ENCODE peak calls at places on chromosomes 1 and 21, in seven cellular contexts. E is BJ, I is Panc1, V is left ventricle myocardium inferior, T is PC-3, L is colonic mucosa, B is K562. M is an unnamed sample. For H3K36me3, the result is how much of the 10 kb centered on the place peaks cover.

GRCh38 chr1:89407355-89407754 is 43.5 kb downstream of the GBP6 start:
- DNase-seq in E (peak), I (no peak), V (no peak), T (no peak), L (no peak), B (no peak), M (no peak)

GRCh38 chr21:36004441-36004840 is 55.9 kb downstream of the SETD4 start:
- DNase-seq in E (no peak), I (no peak), V (no peak), T (peak), L (no peak), B (peak), M (no peak)

GRCh38 chr1:234214911-234215892 is 158.1 kb upstream of the COA6 start:
- DNase-seq in E (no peak), I (no peak), V (no peak), T (no peak), L (peak), B (no peak), M (peak)

GRCh38 chr1:78833491-78833890 is 173.0 kb downstream of the ADGRL4 start:
- DNase-seq in E (peak), I (peak), V (no peak), T (peak), L (no peak), B (no peak), M (no peak)

GRCh38 chr1:240145120-240145519 is 53.4 kb downstream of the FMN2 start:
- DNase-seq in E (no peak), I (no peak), V (no peak), T (no peak), L (no peak), B (no peak), M (no peak)

GRCh38 chr1:53934170-53934765 is 11.2 kb downstream of the IFT25 start:
- DNase-seq in E (no peak), I (no peak), V (no peak), T (no peak), L (no peak), B (no peak), M (no peak)

GRCh38 chr21:38574895-38575294 is 76.6 kb upstream of the ERG start:
- DNase-seq in E (no peak), I (no peak), V (no peak), T (no peak), L (no peak), B (no peak), M (no peak)

GRCh38 chr1:2585318-2586092 is 1.1 kb upstream of the PRXL2B start:
- DNase-seq in E (no peak), I (no peak), V (peak), T (peak), L (peak), B (peak), M (peak)

GRCh38 chr21:42174173-42174572 is 44.8 kb upstream of the ABCG1 start:
- DNase-seq in E (no peak), I (no peak), V (no peak), T (no peak), L (no peak), B (peak), M (no peak)

GRCh38 chr1:10249808-10250457 is 39.6 kb downstream of the KIF1B start:
- DNase-seq in E (no peak), I (no peak), V (no peak), T (no peak), L (no peak), B (no peak), M (no peak)
- TF ChIP-seq CTCF in E (no peak), I (no peak), V (no peak), T (no peak), L (no peak), B (no peak), M (no peak)

DNA sequence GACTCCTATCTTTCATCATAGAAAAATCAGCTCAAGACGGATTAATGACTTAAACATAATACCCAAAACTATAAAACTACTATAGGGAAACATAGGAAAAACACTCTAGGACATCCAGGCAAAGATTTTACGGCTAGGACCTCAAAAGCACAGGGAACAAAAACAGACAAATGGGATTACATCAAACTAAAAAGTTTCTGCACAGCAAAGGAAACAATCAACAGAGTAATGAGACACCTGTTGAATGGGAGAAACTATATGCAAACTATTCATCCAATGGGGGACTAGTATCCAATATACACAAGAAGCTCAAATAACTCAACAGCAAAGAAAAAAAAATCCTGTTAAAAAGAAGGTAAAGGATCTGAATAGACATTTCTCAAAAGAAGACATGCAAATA is 18.6 kb downstream of the NSL1 start:
- DNase-seq in E (no peak), I (no peak), V (no peak), T (no peak), L (no peak), B (no peak), M (no peak)
- H3K36me3 ChIP-seq in E (under half), I (under half), V (under half), T (under half), L (under half), B (under half), M (under half)

DNA sequence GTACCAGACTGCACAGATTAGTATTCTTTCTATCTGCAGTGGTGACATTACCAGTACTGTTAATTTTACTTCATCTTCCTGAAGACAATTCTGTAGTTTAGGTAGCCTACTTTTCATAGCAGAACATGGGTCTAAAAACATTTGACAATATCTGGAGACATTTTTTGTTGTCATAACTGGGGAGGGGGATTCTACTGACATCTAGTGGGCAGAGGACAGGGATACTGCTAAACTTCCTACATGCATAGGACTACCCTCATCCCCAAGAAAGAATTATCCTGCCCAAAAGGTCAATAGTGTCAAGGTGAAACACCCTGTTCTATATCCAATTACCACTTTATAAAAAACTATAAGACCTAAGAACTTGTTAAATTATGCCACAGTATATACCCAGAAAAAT is 3.4 kb upstream of the ARHGAP29 start:
- DNase-seq in E (no peak), I (no peak), V (no peak), T (peak), L (no peak), B (no peak), M (no peak)
- TF ChIP-seq CTCF in E (peak), I (peak), V (peak), T (peak), L (no peak), B (peak), M (no peak)

GRCh38 chr1:205287076-205287475 is 34.5 kb downstream of the NUAK2 start:
- DNase-seq in E (no peak), I (no peak), V (no peak), T (no peak), L (no peak), B (no peak), M (no peak)
- H3K36me3 ChIP-seq in E (under half), I (under half), V (under half), T (under half), L (under half), B (under half), M (under half)

GRCh38 chr1:153670859-153671622 is at the start of gene ILF2:
- DNase-seq in E (peak), I (peak), V (peak), T (peak), L (peak), B (peak), M (peak)
- TF ChIP-seq CTCF in E (no peak), I (peak), V (no peak), T (peak), L (no peak), B (peak), M (no peak)

DNA sequence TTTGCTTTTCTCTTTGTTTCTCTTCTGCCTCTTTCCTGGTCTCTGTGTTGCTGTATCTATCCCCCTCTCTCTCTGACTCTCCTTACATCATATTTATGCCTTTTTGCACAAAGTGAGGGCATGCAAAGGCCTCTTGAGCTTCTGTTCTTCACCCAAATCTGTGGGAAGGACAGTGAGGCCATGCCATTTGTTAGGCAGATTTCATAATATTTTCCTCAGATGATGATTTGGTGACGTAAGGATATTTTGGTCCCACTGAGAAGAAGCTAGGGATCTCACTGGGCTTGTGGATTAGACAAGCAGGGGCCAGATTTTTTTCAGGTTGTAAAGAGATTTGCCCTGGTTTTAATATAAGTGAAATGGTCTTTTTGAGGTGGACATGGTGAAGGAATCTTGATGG is 249.4 kb upstream of the USP24 start:
- DNase-seq in E (no peak), I (no peak), V (no peak), T (no peak), L (no peak), B (no peak), M (no peak)
- H3K36me3 ChIP-seq in E (under half), I (under half), V (under half), T (under half), L (under half), B (under half), M (under half)

GRCh38 chr1:87226341-87226760 is 102.3 kb upstream of the LMO4 start:
- DNase-seq in E (peak), I (peak), V (peak), T (peak), L (peak), B (no peak), M (peak)
- TF ChIP-seq CTCF in E (no peak), I (no peak), V (no peak), T (no peak), L (no peak), B (no peak), M (no peak)

GRCh38 chr1:229536982-229537381 is 21.5 kb downstream of the ABCB10 start:
- DNase-seq in E (no peak), I (no peak), V (no peak), T (no peak), L (no peak), B (no peak), M (no peak)

GRCh38 chr1:229537894-229538293 is 20.6 kb downstream of the ABCB10 start:
- DNase-seq in E (no peak), I (no peak), V (no peak), T (no peak), L (no peak), B (no peak), M (no peak)

GRCh38 chr1:229538945-229539344 is 19.6 kb downstream of the ABCB10 start:
- DNase-seq in E (no peak), I (no peak), V (no peak), T (no peak), L (no peak), B (no peak), M (no peak)

GRCh38 chr1:229544587-229544986 is 13.9 kb downstream of the ABCB10 start:
- DNase-seq in E (no peak), I (no peak), V (no peak), T (no peak), L (no peak), B (no peak), M (no peak)

DNA sequence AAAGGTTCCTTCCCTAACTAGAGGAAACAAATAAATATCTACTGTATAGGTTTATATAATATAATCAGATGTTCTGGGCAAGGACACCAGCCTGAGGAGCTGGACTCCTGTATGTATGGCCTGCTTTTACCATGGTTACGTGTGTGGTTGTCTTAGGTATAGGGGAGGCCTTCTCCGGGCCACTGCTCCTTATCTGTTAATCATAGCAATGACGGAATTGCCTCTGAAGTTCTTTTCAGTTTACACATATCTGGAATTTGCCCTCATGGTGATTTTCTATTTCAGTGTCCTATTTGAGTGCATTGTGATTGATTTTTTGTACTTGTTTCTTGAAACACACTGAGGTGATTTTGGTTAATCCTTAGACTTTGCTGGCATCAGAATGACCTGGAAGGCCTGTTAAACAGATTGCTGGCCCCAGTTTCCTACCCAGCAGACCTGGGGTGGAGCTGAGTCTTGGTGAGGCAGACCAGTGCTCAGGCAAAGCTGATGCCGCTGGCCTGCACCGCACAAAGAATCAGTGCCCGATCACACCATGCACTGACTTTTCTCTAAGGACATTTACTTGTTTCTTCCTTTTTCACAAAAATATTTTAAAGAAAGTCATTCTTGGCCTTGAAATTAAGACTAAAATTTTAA is 18.5 kb downstream of the ABCB10 start:
- DNase-seq in E (no peak), I (no peak), V (no peak), T (no peak), L (no peak), B (no peak), M (no peak)
- H3K36me3 ChIP-seq in E (under half), I (under half), V (half or more), T (half or more), L (under half), B (half or more), M (under half)

GRCh38 chr21:23853796-23854379 is 1753.4 kb downstream of the MRPL39 start:
- DNase-seq in E (no peak), I (no peak), V (no peak), T (peak), L (no peak), B (peak), M (no peak)
- TF ChIP-seq CTCF in E (no peak), I (peak), V (peak), T (peak), L (no peak), B (peak), M (no peak)

M was measured in pancreas.